ENCODE peak calls at places on chromosomes 4 and X, in six cellular contexts. Z is heart left ventricle, U is bronchial epithelial cell, C is hepatocyte, T is fibroblast of the aortic adventitia, N is A549. H is an unnamed sample.

GRCh38 chr4:53932784-53933183 is 131.6 kb downstream of the CHIC2 start:
- DNase-seq in Z (no peak), U (no peak), C (no peak), T (peak; percentile 100), N (no peak), H (peak; percentile 97)

GRCh38 chr4:41787931-41788330 is 39.4 kb upstream of the PHOX2B start:
- DNase-seq in Z (no peak), U (no peak), C (no peak), T (no peak), N (no peak), H (no peak)

GRCh38 chrX:106976416-106976815 is 23.6 kb downstream of the MORC4 start:
- DNase-seq in Z (no peak), U (peak; percentile 66), C (no peak), T (no peak), N (no peak), H (no peak)

GRCh38 chr4:75722417-75722816 is 2.0 kb upstream of the USO1 start:
- DNase-seq in Z (no peak), U (no peak), C (no peak), T (no peak), N (no peak), H (no peak)

GRCh38 chrX:21905209-21905735 is 35.2 kb upstream of the SMS start:
- DNase-seq in Z (no peak), U (no peak), C (no peak), T (no peak), N (no peak), H (no peak)

GRCh38 chr4:182698212-182698611 is 219.0 kb downstream of the DCTD start:
- DNase-seq in Z (no peak), U (no peak), C (no peak), T (no peak), N (no peak), H (no peak)

GRCh38 chr4:1023895-1024740 is 12.7 kb downstream of the FGFRL1 start:
- DNase-seq in Z (no peak), U (no peak), C (no peak), T (no peak), N (no peak), H (no peak)

GRCh38 chrX:81261576-81261975 is 59.7 kb downstream of the SH3BGRL start:
- DNase-seq in Z (no peak), U (peak; percentile 62), C (no peak), T (peak; percentile 34), N (peak; percentile 2), H (peak; percentile 57)

GRCh38 chr4:35950442-35950841 is 293.9 kb downstream of the ARAP2 start:
- DNase-seq in Z (no peak), U (no peak), C (no peak), T (no peak), N (no peak), H (no peak)

GRCh38 chrX:3160771-3161170 is 119.5 kb downstream of the ARSF start:
- DNase-seq in Z (no peak), U (no peak), C (no peak), T (no peak), N (no peak), H (no peak)

GRCh38 chr4:40628888-40629287 is 776 bp downstream of the RBM47 start:
- DNase-seq in Z (no peak), U (peak; percentile 66), C (no peak), T (no peak), N (no peak), H (no peak)

GRCh38 chr4:13261486-13262257 is 222.5 kb downstream of the RAB28 start:
- DNase-seq in Z (no peak), U (no peak), C (no peak), T (no peak), N (no peak), H (no peak)

GRCh38 chr4:65521666-65522065 is 148.6 kb downstream of the EPHA5 start:
- DNase-seq in Z (no peak), U (no peak), C (no peak), T (no peak), N (no peak), H (no peak)

GRCh38 chr4:95068818-95069478 is 311.2 kb downstream of the BMPR1B start:
- DNase-seq in Z (no peak), U (no peak), C (no peak), T (no peak), N (no peak), H (no peak)

GRCh38 chr4:88649716-88650115 is 47.9 kb downstream of the NAP1L5 start:
- DNase-seq in Z (no peak), U (no peak), C (no peak), T (no peak), N (no peak), H (no peak)

GRCh38 chr4:3838437-3839380 is 72.5 kb downstream of the ADRA2C start:
- DNase-seq in Z (no peak), U (no peak), C (no peak), T (no peak), N (no peak), H (no peak)

GRCh38 chr4:137082051-137082450 is 450.2 kb downstream of the PCDH18 start:
- DNase-seq in Z (no peak), U (no peak), C (no peak), T (no peak), N (no peak), H (no peak)

GRCh38 chrX:42976729-42977366 is 198.9 kb upstream of the PPP1R2C start:
- DNase-seq in Z (no peak), U (peak; percentile 80), C (peak; percentile 42), T (peak; percentile 4), N (peak; percentile 18), H (no peak)

GRCh38 chr4:114998316-114998715 is 115.1 kb downstream of the NDST4 start:
- DNase-seq in Z (no peak), U (no peak), C (no peak), T (no peak), N (no peak), H (peak; percentile 72)

GRCh38 chr4:17030543-17030942 is 132.1 kb upstream of the LDB2 start:
- DNase-seq in Z (no peak), U (peak; percentile 97), C (peak; percentile 24), T (peak; percentile 96), N (peak; percentile 25), H (peak; percentile 92)

GRCh38 chrX:120671963-120672362 is 42.1 kb upstream of the C1GALT1C1 start:
- DNase-seq in Z (no peak), U (no peak), C (no peak), T (peak; percentile 26), N (peak; percentile 2), H (no peak)

GRCh38 chr4:4443821-4444220 is 56.9 kb downstream of the NSG1 start:
- DNase-seq in Z (no peak), U (no peak), C (peak; percentile 34), T (peak; percentile 72), N (peak; percentile 25), H (peak; percentile 66)

GRCh38 chr4:147731611-147732515 is at the start of gene ARHGAP10:
- DNase-seq in Z (peak; percentile 84), U (peak; percentile 59), C (peak; percentile 83), T (peak; percentile 79), N (peak; percentile 64), H (peak; percentile 82)

GRCh38 chr4:119038465-119038864 is 97.2 kb upstream of the MYOZ2 start:
- DNase-seq in Z (no peak), U (peak; percentile 45), C (no peak), T (peak; percentile 41), N (no peak), H (no peak)

GRCh38 chr4:77015390-77015789 is 60.4 kb downstream of the CCNI start:
- DNase-seq in Z (no peak), U (no peak), C (no peak), T (peak; percentile 45), N (no peak), H (peak; percentile 84)

GRCh38 chr4:89379541-89380035 is 72.0 kb upstream of the GPRIN3 start:
- DNase-seq in Z (no peak), U (no peak), C (no peak), T (no peak), N (no peak), H (no peak)

GRCh38 chr4:133146192-133146573 is 2.9 kb upstream of the PCDH10 start:
- DNase-seq in Z (no peak), U (no peak), C (no peak), T (no peak), N (no peak), H (no peak)

GRCh38 chr4:53656421-53656981 is 65.2 kb upstream of the LNX1 start:
- DNase-seq in Z (no peak), U (no peak), C (no peak), T (peak; percentile 91), N (no peak), H (peak; percentile 14)

GRCh38 chr4:100348472-100348871 is 158.2 kb upstream of the DDIT4L start:
- DNase-seq in Z (no peak), U (peak; percentile 96), C (peak; percentile 50), T (peak; percentile 85), N (peak; percentile 84), H (peak; percentile 66)

GRCh38 chr4:152723236-152723635 is 43.4 kb upstream of the TMEM154 start:
- DNase-seq in Z (no peak), U (no peak), C (no peak), T (no peak), N (no peak), H (no peak)

DNA sequence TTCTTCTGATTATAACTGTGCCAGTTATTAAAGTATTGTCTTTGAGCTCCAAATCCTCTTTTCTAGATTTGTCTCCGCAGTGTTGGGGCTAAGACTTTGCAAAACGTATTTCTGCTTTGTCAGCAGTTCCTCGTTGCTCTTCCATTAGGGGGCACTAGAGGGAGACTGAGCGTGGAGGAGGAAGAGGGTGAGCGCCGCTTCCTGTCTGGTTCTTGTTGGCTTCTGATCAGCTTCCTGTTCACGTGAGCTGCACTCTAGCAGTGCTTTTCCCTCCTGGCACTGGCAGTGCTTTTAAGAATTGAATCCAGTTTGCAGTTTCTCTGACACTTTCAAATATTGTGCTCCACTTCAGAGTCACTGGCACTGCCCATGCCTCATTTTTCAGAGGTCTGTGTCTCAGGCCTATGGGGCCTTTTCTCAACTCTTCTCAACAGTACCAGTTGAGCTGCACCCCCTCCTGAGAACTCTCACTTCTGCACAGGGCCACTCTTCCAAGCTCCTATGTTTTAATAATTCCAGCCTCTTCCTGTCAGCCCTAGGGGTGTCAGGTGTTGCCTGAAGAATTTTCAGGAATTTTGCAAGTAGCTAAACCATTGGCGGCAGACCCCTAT is 54.4 kb upstream of the LCORL start:
- DNase-seq in Z (peak; percentile 47), U (no peak), C (peak; percentile 7), T (no peak), N (peak; percentile 50), H (no peak)
- TF ChIP-seq CTCF in Z (peak; percentile 29), U (peak; percentile 8), C (peak; percentile 8), T (no peak), N (no peak), H (no peak)

GRCh38 chrX:30618160-30618765 is 35.0 kb upstream of the GK start:
- DNase-seq in Z (no peak), U (peak; percentile 15), C (no peak), T (peak; percentile 7), N (peak; percentile 26), H (no peak)
- H3K4me3 ChIP-seq in Z (no peak overlapping the region), U (no peak overlapping the region), C (no peak overlapping the region), T (no peak overlapping the region), N (no peak overlapping the region), H (no peak overlapping the region)

DNA sequence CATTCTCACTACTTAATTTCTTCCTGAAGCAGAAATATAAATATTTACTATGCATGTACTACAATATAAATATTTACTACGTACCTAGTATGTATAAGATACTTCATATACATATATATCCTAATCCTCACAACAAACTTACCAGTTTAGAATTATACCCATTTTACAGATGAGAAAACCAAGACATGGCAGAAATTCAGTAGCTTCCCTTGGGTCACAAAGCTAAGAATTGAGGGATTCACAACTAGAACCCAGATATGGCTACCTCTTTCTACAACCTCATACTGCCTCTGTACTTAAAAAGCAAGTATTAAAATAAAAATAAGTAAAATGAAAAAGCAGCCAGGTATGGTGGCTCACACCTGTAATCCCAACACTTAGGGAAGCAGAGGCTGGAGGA is 65.9 kb downstream of the AMMECR1 start:
- DNase-seq in Z (no peak), U (no peak), C (no peak), T (no peak), N (no peak), H (no peak)
- TF ChIP-seq CTCF in Z (no peak), U (no peak), C (no peak), T (no peak), N (no peak), H (no peak)

GRCh38 chr4:78059524-78059889 is 2.4 kb downstream of the FRAS1 start:
- DNase-seq in Z (peak; percentile 52), U (peak; percentile 82), C (peak; percentile 90), T (peak; percentile 76), N (peak; percentile 87), H (peak; percentile 66)
- H3K4me3 ChIP-seq in Z (peak overlapping the region; percentile 67), U (peak overlapping the region; percentile 53), C (peak overlapping the region; percentile 88), T (peak overlapping the region; percentile 67), N (peak overlapping the region; percentile 94), H (peak overlapping the region; percentile 61)

H was measured in astrocyte of the spinal cord.